ENCODE peak calls at places on chromosomes 4 and X, in seven cellular contexts. N, T, Y, E, O, Q and R are unnamed samples.

GRCh38 chr4:1998296-1998695 is 10.5 kb downstream of the NELFA start:
- DNase-seq in N (no peak), T (peak), Y (no peak), E (no peak), O (no peak), Q (no peak), R (no peak)

GRCh38 chr4:3868841-3869572 is 102.8 kb downstream of the ADRA2C start:
- DNase-seq in N (peak), T (no peak), Y (no peak), E (no peak), O (no peak), Q (no peak), R (no peak)

GRCh38 chrX:21004835-21005234 is 369.4 kb upstream of the CNKSR2 start:
- DNase-seq in N (no peak), T (no peak), Y (no peak), E (no peak), O (no peak), Q (peak), R (no peak)

GRCh38 chrX:74593593-74593992 is 20.8 kb downstream of the RLIM start:
- DNase-seq in N (no peak), T (no peak), Y (no peak), E (no peak), O (no peak), Q (no peak), R (no peak)

GRCh38 chr4:17058506-17058905 is 160.1 kb upstream of the LDB2 start:
- DNase-seq in N (no peak), T (no peak), Y (peak), E (no peak), O (peak), Q (peak), R (no peak)

GRCh38 chr4:79297029-79297428 is 28.8 kb downstream of the NAA11 start:
- DNase-seq in N (peak), T (no peak), Y (no peak), E (no peak), O (no peak), Q (no peak), R (no peak)

GRCh38 chr4:108099838-108100237 is 68.9 kb downstream of the LEF1 start:
- DNase-seq in N (no peak), T (no peak), Y (no peak), E (no peak), O (no peak), Q (no peak), R (no peak)

GRCh38 chr4:112895785-112896184 is 153.7 kb upstream of the ANK2 start:
- DNase-seq in N (no peak), T (no peak), Y (no peak), E (no peak), O (no peak), Q (no peak), R (no peak)

GRCh38 chrX:29948653-29949052 is 266.7 kb upstream of the MAGEB2 start:
- DNase-seq in N (no peak), T (no peak), Y (no peak), E (no peak), O (peak), Q (peak), R (no peak)

GRCh38 chr4:83932996-83933395 is 397.1 kb downstream of the GPAT3 start:
- DNase-seq in N (no peak), T (no peak), Y (no peak), E (no peak), O (no peak), Q (peak), R (no peak)

GRCh38 chrX:9765737-9766098 is at the start of gene GPR143:
- DNase-seq in N (no peak), T (no peak), Y (no peak), E (no peak), O (no peak), Q (no peak), R (no peak)

GRCh38 chr4:185839204-185839712 is 27.3 kb upstream of the SORBS2 start:
- DNase-seq in N (no peak), T (no peak), Y (peak), E (no peak), O (peak), Q (peak), R (peak)

GRCh38 chrX:102659790-102660757 is 8.8 kb downstream of the GPRASP1 start:
- DNase-seq in N (peak), T (peak), Y (peak), E (peak), O (peak), Q (peak), R (peak)

GRCh38 chr4:110632506-110633357 is 9.9 kb upstream of the PITX2 start:
- DNase-seq in N (no peak), T (no peak), Y (no peak), E (no peak), O (no peak), Q (no peak), R (no peak)

GRCh38 chr4:85498068-85498733 is 23.3 kb downstream of the ARHGAP24 start:
- DNase-seq in N (no peak), T (peak), Y (peak), E (no peak), O (no peak), Q (peak), R (no peak)